ENCODE peak calls at places on chromosomes 1 and 21, in seven cellular contexts. G is mesenchymal stem cell, B is trophoblast cell, M is neuronal stem cell, S is IMR-90, C is H9, Q is H1. I is an unnamed sample. For H3K27me3, the result is how much of the 10 kb centered on the place peaks cover.

GRCh38 chr1:62725981-62726588 is 37.9 kb upstream of the DOCK7 start:
- DNase-seq in G (no peak), B (no peak), M (no peak), S (peak), C (no peak), Q (no peak), I (no peak)

GRCh38 chr1:39354572-39354971 is 136.9 kb upstream of the BMP8A start:
- DNase-seq in G (no peak), B (no peak), M (no peak), S (no peak), C (no peak), Q (no peak), I (no peak)

GRCh38 chr21:37257967-37258877 is 8.9 kb downstream of the VPS26C start:
- DNase-seq in G (peak), B (no peak), M (peak), S (peak), C (peak), Q (peak), I (peak)

GRCh38 chr1:212231372-212231771 is 53.8 kb upstream of the PPP2R5A start:
- DNase-seq in G (no peak), B (no peak), M (no peak), S (no peak), C (no peak), Q (no peak), I (no peak)

GRCh38 chr1:31151402-31151801 is 85.9 kb upstream of the PUM1 start:
- DNase-seq in G (no peak), B (peak), M (no peak), S (no peak), C (no peak), Q (no peak), I (no peak)

GRCh38 chr1:56532359-56532696 is 47.0 kb downstream of the PLPP3 start:
- DNase-seq in G (no peak), B (no peak), M (no peak), S (peak), C (no peak), Q (no peak), I (no peak)

GRCh38 chr21:38908537-38908936 is 102.8 kb downstream of the ETS2 start:
- DNase-seq in G (no peak), B (no peak), M (no peak), S (no peak), C (no peak), Q (no peak), I (no peak)

GRCh38 chr1:234371414-234371813 is 1.8 kb upstream of the COA6 start:
- DNase-seq in G (no peak), B (no peak), M (no peak), S (no peak), C (no peak), Q (no peak), I (no peak)

GRCh38 chr1:201937624-201938212 is 8.6 kb downstream of the LMOD1 start:
- DNase-seq in G (peak), B (no peak), M (no peak), S (peak), C (no peak), Q (no peak), I (no peak)

GRCh38 chr21:14527690-14528652 is 18.1 kb downstream of the SAMSN1 start:
- DNase-seq in G (no peak), B (no peak), M (no peak), S (no peak), C (no peak), Q (no peak), I (no peak)

GRCh38 chr1:112698366-112699310 is 8.3 kb downstream of the RHOC start:
- DNase-seq in G (no peak), B (peak), M (no peak), S (no peak), C (no peak), Q (no peak), I (peak)

GRCh38 chr1:91450260-91450659 is 45.6 kb upstream of the HFM1 start:
- DNase-seq in G (peak), B (peak), M (no peak), S (no peak), C (no peak), Q (no peak), I (no peak)

GRCh38 chr1:45802343-45803298 is 791 bp upstream of the MAST2 start:
- DNase-seq in G (peak), B (peak), M (peak), S (peak), C (peak), Q (peak), I (peak)

GRCh38 chr1:220748091-220748934 is at the start of gene MTARC2:
- DNase-seq in G (peak), B (peak), M (peak), S (peak), C (peak), Q (peak), I (peak)

GRCh38 chr1:185864889-185865288 is 130.7 kb downstream of the HMCN1 start:
- DNase-seq in G (peak), B (peak), M (no peak), S (peak), C (no peak), Q (no peak), I (no peak)

GRCh38 chr1:70922196-70922595 is 125.4 kb downstream of the PTGER3 start:
- DNase-seq in G (no peak), B (no peak), M (no peak), S (no peak), C (no peak), Q (no peak), I (peak)

GRCh38 chr1:228647523-228648444 is 87.5 kb upstream of the RHOU start:
- DNase-seq in G (peak), B (peak), M (peak), S (no peak), C (peak), Q (peak), I (peak)

GRCh38 chr1:86858524-86859261 is 55.2 kb downstream of the SELENOF start:
- DNase-seq in G (no peak), B (no peak), M (no peak), S (no peak), C (no peak), Q (no peak), I (no peak)

GRCh38 chr1:203300441-203301330 is 4.6 kb upstream of the BTG2 start:
- DNase-seq in G (no peak), B (no peak), M (no peak), S (no peak), C (no peak), Q (no peak), I (no peak)
- H3K9ac ChIP-seq in G (no peak), B (no peak), M (peak), S (no peak), C (no peak), Q (no peak), I (no peak)

DNA sequence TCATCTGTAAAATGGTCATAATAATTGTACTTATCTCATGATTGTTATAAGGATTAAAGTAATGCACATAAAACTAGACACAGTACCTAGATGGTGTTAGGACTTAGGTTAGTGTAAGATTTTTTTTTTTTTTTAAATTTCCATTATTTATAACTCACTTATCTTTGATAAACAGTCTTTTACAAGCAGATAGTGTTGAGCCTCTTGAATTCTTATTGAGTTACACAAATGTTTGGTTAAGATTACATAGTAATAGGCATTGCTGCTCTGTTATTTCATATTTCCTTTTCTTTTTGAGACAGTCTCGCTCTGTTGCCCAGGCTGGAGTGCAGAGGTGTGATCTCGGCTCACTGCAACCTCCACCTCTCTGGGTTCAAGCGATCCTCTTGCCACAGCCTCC is 15.4 kb downstream of the MRPS6 start:
- DNase-seq in G (no peak), B (no peak), M (no peak), S (no peak), C (no peak), Q (no peak), I (no peak)
- H3K27me3 ChIP-seq in G (under half), B (under half), M (under half), S (under half), C (under half), Q (under half), I (under half)

DNA sequence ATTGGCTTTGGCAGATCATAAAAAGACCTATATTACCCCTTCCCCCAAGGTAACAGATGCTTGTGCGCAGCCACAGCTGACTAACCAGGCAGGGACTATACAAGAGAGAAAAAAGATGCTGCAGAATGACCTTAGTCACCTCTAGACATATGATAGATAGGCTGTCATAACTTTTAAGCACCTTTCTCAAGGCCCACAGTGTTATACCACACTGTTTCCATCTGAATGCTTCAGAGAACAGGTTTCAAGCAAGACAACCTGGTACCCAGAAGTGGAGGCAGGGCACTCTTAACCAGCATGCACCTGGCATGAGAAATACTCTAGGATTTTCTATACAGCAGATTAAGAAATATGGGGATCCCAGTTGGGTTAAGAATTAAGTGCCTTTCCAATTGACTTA is 12.8 kb upstream of the OVAAL start:
- DNase-seq in G (no peak), B (no peak), M (no peak), S (no peak), C (no peak), Q (no peak), I (no peak)
- H2AK5ac ChIP-seq in G (no peak), B (no peak), M (no peak), S (no peak), C (no peak), Q (no peak), I (no peak)

DNA sequence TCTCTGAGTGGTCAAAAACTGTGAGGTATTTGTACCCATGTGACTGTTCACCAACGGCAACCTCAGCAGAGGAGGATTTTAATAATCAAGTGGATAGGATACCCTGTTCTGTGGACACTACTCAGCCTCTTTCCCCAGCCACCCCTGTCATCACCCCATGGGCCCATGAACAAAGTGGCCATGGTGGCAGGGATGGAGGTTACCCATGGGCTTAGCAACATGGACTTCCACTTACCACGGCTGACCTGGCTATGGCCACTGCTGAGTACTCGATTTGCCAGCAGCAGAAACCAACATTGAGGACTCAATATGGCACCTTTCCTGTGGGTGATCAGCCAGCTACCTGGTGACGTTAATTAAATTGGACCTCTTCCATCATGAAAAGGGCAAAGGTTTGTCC is 1782.7 kb downstream of the PLA2G4A start:
- DNase-seq in G (no peak), B (no peak), M (no peak), S (no peak), C (no peak), Q (no peak), I (no peak)
- H3K9ac ChIP-seq in G (no peak), B (no peak), M (no peak), S (no peak), C (no peak), Q (no peak), I (no peak)

GRCh38 chr1:171206956-171207355 is 21.9 kb downstream of the FMO2 start:
- DNase-seq in G (no peak), B (no peak), M (no peak), S (no peak), C (no peak), Q (no peak), I (no peak)
- H3K27me3 ChIP-seq in G (under half), B (under half), M (under half), S (under half), C (under half), Q (under half), I (under half)

GRCh38 chr1:80444171-80444570 is 1356.6 kb upstream of the ADGRL2 start:
- DNase-seq in G (no peak), B (no peak), M (no peak), S (peak), C (no peak), Q (no peak), I (no peak)

GRCh38 chr1:80445021-80445420 is 1355.7 kb upstream of the ADGRL2 start:
- DNase-seq in G (peak), B (no peak), M (no peak), S (no peak), C (no peak), Q (no peak), I (peak)

GRCh38 chr1:80450711-80451110 is 1350.0 kb upstream of the ADGRL2 start:
- DNase-seq in G (no peak), B (peak), M (no peak), S (no peak), C (no peak), Q (no peak), I (no peak)

GRCh38 chr1:80447533-80447932 is 1353.2 kb upstream of the ADGRL2 start:
- DNase-seq in G (no peak), B (peak), M (no peak), S (no peak), C (no peak), Q (no peak), I (no peak)

DNA sequence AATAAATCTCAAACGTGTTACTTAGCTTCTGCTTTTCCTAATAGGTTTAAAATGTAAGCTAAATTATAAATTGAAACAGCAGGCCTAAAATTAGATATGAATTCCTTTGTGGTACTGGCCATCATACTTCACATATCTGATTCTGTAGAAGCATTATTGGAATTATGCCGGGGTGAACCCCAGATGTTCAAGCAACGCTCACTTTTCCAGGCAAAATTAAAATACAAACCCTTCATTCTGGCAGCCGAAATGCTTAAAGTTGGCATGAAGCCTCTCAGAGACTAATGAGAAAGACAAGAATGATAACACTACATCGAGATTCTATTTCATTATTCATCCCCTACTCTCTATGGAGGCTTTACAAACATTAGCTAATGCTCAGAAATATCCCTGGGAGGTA is 1352.7 kb upstream of the ADGRL2 start:
- DNase-seq in G (no peak), B (no peak), M (no peak), S (peak), C (no peak), Q (no peak), I (no peak)
- H2AK5ac ChIP-seq in G (no peak), B (no peak), M (no peak), S (no peak), C (no peak), Q (no peak), I (no peak)